ENCODE peak calls at places on chromosomes 5 and 9, in nine cellular contexts. One of them, this sample, is unnamed.

GRCh38 chr9:20355022-20355421 is 267.3 kb downstream of the MLLT3 start:
- DNase-seq in AG04450: peak
- DNase-seq in dorsolateral prefrontal cortex: no peak
- DNase-seq in hepatocyte: peak
- DNase-seq in MM.1S: peak
- DNase-seq in neuronal stem cell: no peak
- DNase-seq in testis: no peak
- DNase-seq in OCI-LY7: no peak
- DNase-seq in mucosa of descending colon: no peak
- DNase-seq in this sample: peak

GRCh38 chr9:121783523-121784507 is 132.4 kb downstream of the DAB2IP start:
- DNase-seq in AG04450: no peak
- DNase-seq in dorsolateral prefrontal cortex: peak
- DNase-seq in hepatocyte: peak
- DNase-seq in MM.1S: no peak
- DNase-seq in neuronal stem cell: peak
- DNase-seq in testis: peak
- DNase-seq in OCI-LY7: peak
- DNase-seq in mucosa of descending colon: no peak
- DNase-seq in this sample: no peak

GRCh38 chr5:134247411-134247810 is 21.5 kb upstream of the PPP2CA start:
- DNase-seq in AG04450: peak
- DNase-seq in dorsolateral prefrontal cortex: no peak
- DNase-seq in hepatocyte: peak
- DNase-seq in MM.1S: no peak
- DNase-seq in neuronal stem cell: no peak
- DNase-seq in testis: no peak
- DNase-seq in OCI-LY7: no peak
- DNase-seq in mucosa of descending colon: no peak
- DNase-seq in this sample: peak

GRCh38 chr9:12813960-12814876 is 39.4 kb downstream of the LURAP1L start:
- DNase-seq in AG04450: peak
- DNase-seq in dorsolateral prefrontal cortex: no peak
- DNase-seq in hepatocyte: peak
- DNase-seq in MM.1S: peak
- DNase-seq in neuronal stem cell: no peak
- DNase-seq in testis: peak
- DNase-seq in OCI-LY7: no peak
- DNase-seq in mucosa of descending colon: peak
- DNase-seq in this sample: peak

GRCh38 chr9:127789179-127789578 is 3.3 kb downstream of the CDK9 start:
- DNase-seq in AG04450: no peak
- DNase-seq in dorsolateral prefrontal cortex: no peak
- DNase-seq in hepatocyte: no peak
- DNase-seq in MM.1S: no peak
- DNase-seq in neuronal stem cell: no peak
- DNase-seq in testis: no peak
- DNase-seq in OCI-LY7: no peak
- DNase-seq in mucosa of descending colon: peak
- DNase-seq in this sample: no peak

GRCh38 chr5:53487436-53487835 is 7.0 kb downstream of the FST start:
- DNase-seq in AG04450: no peak
- DNase-seq in dorsolateral prefrontal cortex: no peak
- DNase-seq in hepatocyte: no peak
- DNase-seq in MM.1S: no peak
- DNase-seq in neuronal stem cell: no peak
- DNase-seq in testis: no peak
- DNase-seq in OCI-LY7: no peak
- DNase-seq in mucosa of descending colon: no peak
- DNase-seq in this sample: no peak

GRCh38 chr9:111957856-111958631 is 61.4 kb downstream of the UGCG start:
- DNase-seq in AG04450: peak
- DNase-seq in dorsolateral prefrontal cortex: no peak
- DNase-seq in hepatocyte: peak
- DNase-seq in MM.1S: no peak
- DNase-seq in neuronal stem cell: no peak
- DNase-seq in testis: no peak
- DNase-seq in OCI-LY7: peak
- DNase-seq in mucosa of descending colon: no peak
- DNase-seq in this sample: peak

GRCh38 chr9:811101-811531 is 30.4 kb upstream of the DMRT1 start:
- DNase-seq in AG04450: no peak
- DNase-seq in dorsolateral prefrontal cortex: no peak
- DNase-seq in hepatocyte: no peak
- DNase-seq in MM.1S: no peak
- DNase-seq in neuronal stem cell: no peak
- DNase-seq in testis: no peak
- DNase-seq in OCI-LY7: no peak
- DNase-seq in mucosa of descending colon: no peak
- DNase-seq in this sample: no peak

GRCh38 chr5:126511961-126512360 is 83.1 kb downstream of the ALDH7A1 start:
- DNase-seq in AG04450: no peak
- DNase-seq in dorsolateral prefrontal cortex: no peak
- DNase-seq in hepatocyte: no peak
- DNase-seq in MM.1S: no peak
- DNase-seq in neuronal stem cell: no peak
- DNase-seq in testis: no peak
- DNase-seq in OCI-LY7: no peak
- DNase-seq in mucosa of descending colon: no peak
- DNase-seq in this sample: no peak

GRCh38 chr5:159096555-159097460 is 2.9 kb downstream of the EBF1 start:
- DNase-seq in AG04450: no peak
- DNase-seq in dorsolateral prefrontal cortex: no peak
- DNase-seq in hepatocyte: no peak
- DNase-seq in MM.1S: no peak
- DNase-seq in neuronal stem cell: peak
- DNase-seq in testis: no peak
- DNase-seq in OCI-LY7: peak
- DNase-seq in mucosa of descending colon: peak
- DNase-seq in this sample: no peak
- H3K4me3 ChIP-seq in AG04450: no peak
- H3K4me3 ChIP-seq in dorsolateral prefrontal cortex: peak
- H3K4me3 ChIP-seq in hepatocyte: peak
- H3K4me3 ChIP-seq in MM.1S: no peak
- H3K4me3 ChIP-seq in neuronal stem cell: peak
- H3K4me3 ChIP-seq in testis: peak
- H3K4me3 ChIP-seq in OCI-LY7: peak
- H3K4me3 ChIP-seq in mucosa of descending colon: no peak
- H3K4me3 ChIP-seq in this sample: peak

DNA sequence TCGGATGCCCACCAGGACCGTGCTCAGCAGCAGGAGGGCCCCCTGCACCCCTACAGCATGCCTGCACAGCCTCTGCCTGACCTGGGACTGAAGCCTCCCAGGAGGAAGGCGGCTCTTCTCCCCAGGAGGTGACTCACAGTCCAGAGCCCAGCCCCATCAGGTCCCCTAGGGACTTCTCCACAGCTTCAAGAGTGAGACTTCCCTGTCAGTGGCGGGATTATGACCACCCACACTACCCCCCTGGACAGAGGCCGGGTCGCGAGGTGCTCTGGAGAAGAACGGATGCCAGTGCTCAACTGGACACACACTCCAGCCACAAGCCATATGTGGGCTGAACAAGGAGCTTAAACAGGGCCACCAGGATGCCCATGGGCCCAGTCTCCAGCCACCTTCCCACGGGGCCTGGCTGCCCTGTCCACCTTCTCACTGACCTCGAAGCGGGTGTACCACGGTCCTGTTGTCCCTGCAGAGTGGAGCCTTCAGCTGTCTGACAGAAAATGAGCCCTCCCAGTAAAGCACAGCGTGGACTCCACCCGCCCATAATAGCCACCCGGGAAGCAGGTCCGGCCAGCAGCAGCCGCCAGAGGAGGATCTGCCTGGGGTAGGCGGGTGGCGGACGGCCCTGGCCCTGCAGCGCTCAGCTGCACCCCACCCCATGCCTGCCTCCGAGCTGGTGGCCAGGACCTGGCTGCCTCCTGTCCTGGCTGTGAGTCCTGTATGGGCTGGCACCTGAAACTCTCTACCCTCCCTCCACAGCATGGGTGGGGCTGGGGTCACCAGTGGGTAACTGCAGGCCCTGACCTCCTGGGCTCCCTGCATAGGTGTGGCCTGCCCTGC is 54.7 kb downstream of the SEMA4D start:
- DNase-seq in AG04450: no peak
- DNase-seq in dorsolateral prefrontal cortex: no peak
- DNase-seq in hepatocyte: no peak
- DNase-seq in MM.1S: no peak
- DNase-seq in neuronal stem cell: no peak
- DNase-seq in testis: no peak
- DNase-seq in OCI-LY7: no peak
- DNase-seq in mucosa of descending colon: peak
- DNase-seq in this sample: no peak
- H3K4me3 ChIP-seq in AG04450: no peak
- H3K4me3 ChIP-seq in dorsolateral prefrontal cortex: no peak
- H3K4me3 ChIP-seq in hepatocyte: no peak
- H3K4me3 ChIP-seq in MM.1S: peak
- H3K4me3 ChIP-seq in neuronal stem cell: no peak
- H3K4me3 ChIP-seq in testis: no peak
- H3K4me3 ChIP-seq in OCI-LY7: peak
- H3K4me3 ChIP-seq in mucosa of descending colon: no peak
- H3K4me3 ChIP-seq in this sample: no peak

DNA sequence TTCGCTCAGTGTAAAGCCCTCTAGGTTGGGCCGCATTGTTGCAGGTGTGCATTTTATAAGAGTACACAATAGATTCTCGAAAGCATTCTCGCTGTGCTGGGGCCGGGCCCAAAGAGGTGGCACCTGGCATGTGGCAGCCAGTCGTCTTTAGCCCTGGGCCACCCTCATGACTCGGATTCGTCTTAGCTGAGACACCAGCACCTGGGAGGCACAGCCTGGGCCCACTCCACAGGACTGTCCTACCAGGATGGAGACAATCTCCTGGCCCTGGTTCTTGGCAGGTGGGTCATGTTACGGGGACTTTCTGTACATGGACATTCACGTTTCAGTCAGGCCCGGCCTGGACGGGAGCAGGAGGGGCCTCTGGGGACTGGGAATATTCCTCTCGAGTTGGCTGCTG is 212.5 kb downstream of the FANCC start:
- DNase-seq in AG04450: no peak
- DNase-seq in dorsolateral prefrontal cortex: peak
- DNase-seq in hepatocyte: no peak
- DNase-seq in MM.1S: no peak
- DNase-seq in neuronal stem cell: no peak
- DNase-seq in testis: no peak
- DNase-seq in OCI-LY7: no peak
- DNase-seq in mucosa of descending colon: no peak
- DNase-seq in this sample: no peak
- H3K4me3 ChIP-seq in AG04450: no peak
- H3K4me3 ChIP-seq in dorsolateral prefrontal cortex: no peak
- H3K4me3 ChIP-seq in hepatocyte: no peak
- H3K4me3 ChIP-seq in MM.1S: no peak
- H3K4me3 ChIP-seq in neuronal stem cell: no peak
- H3K4me3 ChIP-seq in testis: no peak
- H3K4me3 ChIP-seq in OCI-LY7: no peak
- H3K4me3 ChIP-seq in mucosa of descending colon: no peak
- H3K4me3 ChIP-seq in this sample: no peak

GRCh38 chr5:6484446-6484845 is 35.8 kb downstream of the UBE2QL1 start:
- DNase-seq in AG04450: no peak
- DNase-seq in dorsolateral prefrontal cortex: no peak
- DNase-seq in hepatocyte: no peak
- DNase-seq in MM.1S: peak
- DNase-seq in neuronal stem cell: no peak
- DNase-seq in testis: no peak
- DNase-seq in OCI-LY7: no peak
- DNase-seq in mucosa of descending colon: no peak
- DNase-seq in this sample: no peak

GRCh38 chr5:6485441-6485840 is 36.8 kb downstream of the UBE2QL1 start:
- DNase-seq in AG04450: no peak
- DNase-seq in dorsolateral prefrontal cortex: no peak
- DNase-seq in hepatocyte: no peak
- DNase-seq in MM.1S: peak
- DNase-seq in neuronal stem cell: no peak
- DNase-seq in testis: no peak
- DNase-seq in OCI-LY7: no peak
- DNase-seq in mucosa of descending colon: no peak
- DNase-seq in this sample: no peak

GRCh38 chr5:6484899-6485298 is 36.2 kb downstream of the UBE2QL1 start:
- DNase-seq in AG04450: no peak
- DNase-seq in dorsolateral prefrontal cortex: no peak
- DNase-seq in hepatocyte: no peak
- DNase-seq in MM.1S: peak
- DNase-seq in neuronal stem cell: no peak
- DNase-seq in testis: no peak
- DNase-seq in OCI-LY7: no peak
- DNase-seq in mucosa of descending colon: no peak
- DNase-seq in this sample: no peak

GRCh38 chr5:6482735-6483134 is 34.1 kb downstream of the UBE2QL1 start:
- DNase-seq in AG04450: no peak
- DNase-seq in dorsolateral prefrontal cortex: no peak
- DNase-seq in hepatocyte: no peak
- DNase-seq in MM.1S: no peak
- DNase-seq in neuronal stem cell: no peak
- DNase-seq in testis: no peak
- DNase-seq in OCI-LY7: no peak
- DNase-seq in mucosa of descending colon: no peak
- DNase-seq in this sample: no peak

DNA sequence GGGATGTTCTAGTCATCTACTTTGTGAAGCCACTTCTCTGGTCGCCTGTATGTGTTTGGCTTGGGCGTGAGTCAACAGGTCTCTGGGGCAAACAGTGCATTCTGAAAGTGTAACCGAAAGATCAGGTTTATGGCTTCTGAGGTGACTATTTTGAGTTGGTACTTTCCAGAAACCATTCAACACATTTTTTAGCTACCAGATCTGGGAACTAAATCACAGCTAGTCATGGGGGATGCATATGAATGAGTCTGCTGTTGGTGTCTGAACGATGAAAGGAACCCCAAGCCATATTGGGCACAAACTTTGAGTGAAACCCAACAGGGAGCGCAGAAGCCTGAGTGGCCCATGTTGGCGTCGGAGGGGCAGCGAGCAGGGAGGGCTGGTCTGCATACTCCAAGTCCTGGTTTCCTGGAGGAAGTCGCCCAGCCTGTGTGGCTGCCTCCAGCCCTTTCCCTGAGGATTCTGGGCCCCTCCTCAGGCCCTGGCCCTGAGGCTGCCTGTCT is 35.3 kb downstream of the UBE2QL1 start:
- DNase-seq in AG04450: no peak
- DNase-seq in dorsolateral prefrontal cortex: no peak
- DNase-seq in hepatocyte: no peak
- DNase-seq in MM.1S: peak
- DNase-seq in neuronal stem cell: no peak
- DNase-seq in testis: no peak
- DNase-seq in OCI-LY7: no peak
- DNase-seq in mucosa of descending colon: no peak
- DNase-seq in this sample: no peak
- H3K4me3 ChIP-seq in AG04450: no peak
- H3K4me3 ChIP-seq in dorsolateral prefrontal cortex: no peak
- H3K4me3 ChIP-seq in hepatocyte: no peak
- H3K4me3 ChIP-seq in MM.1S: peak
- H3K4me3 ChIP-seq in neuronal stem cell: no peak
- H3K4me3 ChIP-seq in testis: no peak
- H3K4me3 ChIP-seq in OCI-LY7: no peak
- H3K4me3 ChIP-seq in mucosa of descending colon: no peak
- H3K4me3 ChIP-seq in this sample: no peak

This sample was measured in BJ.